ENCODE peak calls at places on chromosome 13, in nine cellular contexts. I is activated CD4-positive, alpha-beta memory T cell treated with anti-CD3 and anti-CD28 coated beads for 36 hours; O is kidney glomerular epithelial cell; B is activated T-cell treated with anti-CD3 and anti-CD28 coated beads, Interleukin-2, amount 50 U/mL, for 1 hour; K is nephron progenitor cell; A is effector memory CD4-positive, alpha-beta T cell; D is activated T-helper 9 cell treated with anti-CD3 and anti-CD28 coated beads, Interleukin-2, amount 50 U/mL, for 16 hours; U is breast epithelium; L is activated T-helper 1 cell treated with Interleukin-2 at 50 U/mL for 16 hours. S is an unnamed sample.

GRCh38 chr13:63190219-63190618 is 1774.6 kb upstream of the PCDH20 start:
- DNase-seq in I (no peak), O (no peak), B (no peak), K (no peak), A (no peak), D (no peak), U (no peak), L (no peak), S (peak)

GRCh38 chr13:21671793-21672680 is 1.2 kb downstream of the FGF9 start:
- DNase-seq in I (no peak), O (no peak), B (peak), K (peak), A (no peak), D (no peak), U (no peak), L (no peak), S (no peak)

GRCh38 chr13:27264181-27264580 is 6.4 kb upstream of the RASL11A start:
- DNase-seq in I (no peak), O (no peak), B (no peak), K (no peak), A (no peak), D (no peak), U (no peak), L (no peak), S (peak)

GRCh38 chr13:99277629-99278028 is 19.4 kb upstream of the GPR18 start:
- DNase-seq in I (no peak), O (no peak), B (no peak), K (no peak), A (no peak), D (no peak), U (no peak), L (no peak), S (no peak)

GRCh38 chr13:44437356-44438233 is 64.0 kb downstream of the SERP2 start:
- DNase-seq in I (no peak), O (peak), B (no peak), K (no peak), A (no peak), D (no peak), U (no peak), L (no peak), S (peak)

GRCh38 chr13:109803822-109804221 is 17.4 kb upstream of the IRS2 start:
- DNase-seq in I (no peak), O (no peak), B (no peak), K (no peak), A (no peak), D (no peak), U (no peak), L (no peak), S (no peak)

GRCh38 chr13:53250272-53250875 is 221.8 kb downstream of the OLFM4 start:
- DNase-seq in I (no peak), O (peak), B (no peak), K (peak), A (no peak), D (no peak), U (no peak), L (no peak), S (peak)

GRCh38 chr13:48251616-48252081 is 18.6 kb downstream of the ITM2B start:
- DNase-seq in I (no peak), O (no peak), B (no peak), K (no peak), A (no peak), D (no peak), U (no peak), L (no peak), S (no peak)

GRCh38 chr13:95181586-95181985 is 119.7 kb downstream of the ABCC4 start:
- DNase-seq in I (no peak), O (no peak), B (no peak), K (no peak), A (no peak), D (no peak), U (no peak), L (no peak), S (no peak)

GRCh38 chr13:114116734-114117133 is 15.7 kb downstream of the RASA3 start:
- DNase-seq in I (peak), O (no peak), B (peak), K (no peak), A (no peak), D (no peak), U (no peak), L (no peak), S (no peak)

GRCh38 chr13:72109863-72110262 is 242.9 kb upstream of the DACH1 start:
- DNase-seq in I (no peak), O (no peak), B (no peak), K (no peak), A (no peak), D (no peak), U (no peak), L (no peak), S (no peak)

GRCh38 chr13:30978981-30979956 is 46.8 kb downstream of the TEX26 start:
- DNase-seq in I (peak), O (no peak), B (peak), K (peak), A (peak), D (peak), U (no peak), L (peak), S (no peak)

GRCh38 chr13:45121421-45121820 is 1.1 kb downstream of the GTF2F2 start:
- DNase-seq in I (no peak), O (peak), B (no peak), K (no peak), A (no peak), D (no peak), U (no peak), L (no peak), S (peak)

GRCh38 chr13:43444085-43444484 is 342.7 kb downstream of the ENOX1 start:
- DNase-seq in I (no peak), O (no peak), B (no peak), K (no peak), A (no peak), D (no peak), U (no peak), L (no peak), S (no peak)

GRCh38 chr13:99842379-99842778 is 129.2 kb downstream of the ZIC5 start:
- DNase-seq in I (no peak), O (no peak), B (no peak), K (no peak), A (no peak), D (no peak), U (no peak), L (no peak), S (no peak)

GRCh38 chr13:35724480-35724879 is 248.0 kb upstream of the MAB21L1 start:
- DNase-seq in I (no peak), O (no peak), B (no peak), K (no peak), A (no peak), D (no peak), U (no peak), L (no peak), S (no peak)

GRCh38 chr13:33251131-33251629 is 34.4 kb downstream of the STARD13 start:
- DNase-seq in I (no peak), O (peak), B (no peak), K (no peak), A (no peak), D (no peak), U (no peak), L (no peak), S (no peak)

GRCh38 chr13:79742923-79743322 is 262.0 kb downstream of the NDFIP2 start:
- DNase-seq in I (no peak), O (no peak), B (no peak), K (no peak), A (no peak), D (no peak), U (no peak), L (no peak), S (no peak)

GRCh38 chr13:71217827-71218226 is 649.2 kb downstream of the DACH1 start:
- DNase-seq in I (no peak), O (no peak), B (no peak), K (no peak), A (no peak), D (no peak), U (no peak), L (no peak), S (no peak)

GRCh38 chr13:56861472-56861871 is 279.2 kb upstream of the PRR20A start:
- DNase-seq in I (no peak), O (no peak), B (no peak), K (no peak), A (no peak), D (no peak), U (no peak), L (no peak), S (no peak)

GRCh38 chr13:76969488-76970365 is 21.4 kb downstream of the ACOD1 start:
- DNase-seq in I (no peak), O (no peak), B (no peak), K (no peak), A (no peak), D (no peak), U (no peak), L (no peak), S (no peak)

GRCh38 chr13:76216729-76217128 is 580.6 kb downstream of the LMO7 start:
- DNase-seq in I (no peak), O (no peak), B (no peak), K (no peak), A (no peak), D (no peak), U (no peak), L (no peak), S (no peak)

GRCh38 chr13:85755123-85755522 is 44.1 kb downstream of the SLITRK6 start:
- DNase-seq in I (no peak), O (no peak), B (no peak), K (no peak), A (no peak), D (no peak), U (no peak), L (no peak), S (no peak)

GRCh38 chr13:39397866-39398265 is 205.1 kb downstream of the LHFPL6 start:
- DNase-seq in I (no peak), O (no peak), B (no peak), K (no peak), A (no peak), D (no peak), U (no peak), L (no peak), S (no peak)

GRCh38 chr13:110916671-110917142 is 1.8 kb upstream of the ANKRD10 start:
- DNase-seq in I (no peak), O (peak), B (no peak), K (no peak), A (no peak), D (no peak), U (peak), L (no peak), S (no peak)

GRCh38 chr13:48401480-48401879 is 11.4 kb downstream of the LPAR6 start:
- DNase-seq in I (no peak), O (no peak), B (no peak), K (no peak), A (no peak), D (no peak), U (no peak), L (no peak), S (no peak)

GRCh38 chr13:106129993-106130392 is 405.5 kb downstream of the EFNB2 start:
- DNase-seq in I (no peak), O (no peak), B (no peak), K (no peak), A (no peak), D (no peak), U (no peak), L (no peak), S (no peak)

GRCh38 chr13:81078048-81078447 is 737.1 kb upstream of the SPRY2 start:
- DNase-seq in I (no peak), O (no peak), B (no peak), K (no peak), A (no peak), D (no peak), U (no peak), L (no peak), S (no peak)

GRCh38 chr13:23790591-23791170 is 98.5 kb downstream of the MIPEP start:
- DNase-seq in I (no peak), O (peak), B (no peak), K (no peak), A (no peak), D (no peak), U (no peak), L (no peak), S (no peak)

GRCh38 chr13:75876371-75877050 is 240.4 kb downstream of the LMO7 start:
- DNase-seq in I (peak), O (peak), B (peak), K (peak), A (peak), D (peak), U (peak), L (peak), S (peak)

GRCh38 chr13:85099245-85099644 is 700.0 kb downstream of the SLITRK6 start:
- DNase-seq in I (no peak), O (no peak), B (no peak), K (no peak), A (no peak), D (no peak), U (no peak), L (no peak), S (no peak)

GRCh38 chr13:113029487-113030258 is 60.7 kb downstream of the MCF2L start:
- DNase-seq in I (peak), O (no peak), B (peak), K (peak), A (no peak), D (peak), U (no peak), L (peak), S (peak)

GRCh38 chr13:75305057-75305456 is 176.9 kb downstream of the TBC1D4 start:
- DNase-seq in I (no peak), O (no peak), B (no peak), K (no peak), A (no peak), D (no peak), U (no peak), L (no peak), S (no peak)

GRCh38 chr13:42885325-42885724 is 103.9 kb downstream of the FAM216B start:
- DNase-seq in I (no peak), O (no peak), B (no peak), K (no peak), A (no peak), D (no peak), U (no peak), L (no peak), S (no peak)